ENCODE peak calls at places on chromosomes 4 and X, in six cellular contexts. C is lower lobe of right lung, X is body of pancreas, S is tibial artery, M is GM06990, Y is fibroblast of villous mesenchyme. B is an unnamed sample.

GRCh38 chr4:168453146-168453545 is 27.1 kb downstream of the DDX60L start:
- DNase-seq in C (no peak), X (no peak), S (no peak), M (no peak), Y (peak; percentile 28), B (no peak)

GRCh38 chr4:108049406-108049805 is 59.7 kb downstream of the HADH start:
- DNase-seq in C (no peak), X (no peak), S (no peak), M (no peak), Y (no peak), B (no peak)

GRCh38 chr4:129362685-129363274 is 266.8 kb downstream of the C4orf33 start:
- DNase-seq in C (no peak), X (peak; percentile 78), S (peak; percentile 46), M (no peak), Y (peak; percentile 74), B (peak; percentile 83)

GRCh38 chrX:136028383-136028984 is 43.2 kb downstream of the SLC9A6 start:
- DNase-seq in C (no peak), X (no peak), S (no peak), M (peak; percentile 1), Y (peak; percentile 72), B (peak; percentile 73)

GRCh38 chr4:140743194-140743931 is 12.8 kb downstream of the TBC1D9 start:
- DNase-seq in C (no peak), X (peak; percentile 31), S (no peak), M (peak; percentile 68), Y (peak; percentile 26), B (no peak)

GRCh38 chr4:151458148-151458547 is 49.2 kb downstream of the FHIP1A start:
- DNase-seq in C (no peak), X (peak; percentile 65), S (no peak), M (no peak), Y (no peak), B (no peak)

GRCh38 chr4:749771-750666 is 44.4 kb downstream of the PCGF3 start:
- DNase-seq in C (no peak), X (no peak), S (peak; percentile 55), M (no peak), Y (no peak), B (peak; percentile 96)

GRCh38 chr4:73917081-73917501 is 47.9 kb downstream of the CXCL1 start:
- DNase-seq in C (no peak), X (no peak), S (no peak), M (no peak), Y (peak; percentile 99), B (peak; percentile 99)

GRCh38 chrX:24550166-24550565 is 85.1 kb downstream of the PDK3 start:
- DNase-seq in C (no peak), X (no peak), S (no peak), M (no peak), Y (no peak), B (no peak)

GRCh38 chr4:37138019-37138653 is 106.4 kb upstream of the NWD2 start:
- DNase-seq in C (no peak), X (no peak), S (no peak), M (no peak), Y (no peak), B (no peak)

GRCh38 chr4:111802191-111802590 is 343.1 kb upstream of the FAM241A start:
- DNase-seq in C (no peak), X (no peak), S (no peak), M (no peak), Y (peak; percentile 44), B (peak; percentile 5)

GRCh38 chr4:6989331-6989923 is 53.7 kb upstream of the TADA2B start:
- DNase-seq in C (no peak), X (no peak), S (no peak), M (no peak), Y (no peak), B (no peak)

GRCh38 chrX:44344194-44344593 is 722 bp upstream of the EFHC2 start:
- DNase-seq in C (peak; percentile 52), X (peak; percentile 13), S (peak; percentile 18), M (peak; percentile 1), Y (no peak), B (no peak)

GRCh38 chr4:143653031-143653430 is 47.4 kb downstream of the FREM3 start:
- DNase-seq in C (no peak), X (no peak), S (no peak), M (no peak), Y (no peak), B (peak; percentile 59)

GRCh38 chr4:91837608-91838029 is 466.1 kb upstream of the GRID2 start:
- DNase-seq in C (no peak), X (no peak), S (no peak), M (no peak), Y (peak; percentile 34), B (no peak)

GRCh38 chr4:169557061-169557636 is 55.2 kb downstream of the NEK1 start:
- DNase-seq in C (no peak), X (no peak), S (no peak), M (no peak), Y (peak; percentile 7), B (peak; percentile 7)

GRCh38 chrX:40172980-40173661 is 75.4 kb upstream of the BCOR start:
- DNase-seq in C (no peak), X (no peak), S (no peak), M (no peak), Y (no peak), B (no peak)

GRCh38 chrX:1392376-1393130 is 640 bp upstream of the SLC25A6 start:
- DNase-seq in C (no peak), X (peak; percentile 79), S (peak; percentile 73), M (no peak), Y (peak; percentile 68), B (peak; percentile 76)

GRCh38 chrX:107507093-107507743 is 57.8 kb downstream of the FRMPD3 start:
- DNase-seq in C (no peak), X (no peak), S (no peak), M (no peak), Y (no peak), B (no peak)

GRCh38 chr4:19438228-19438627 is 813.5 kb upstream of the SLIT2 start:
- DNase-seq in C (no peak), X (no peak), S (no peak), M (no peak), Y (peak; percentile 50), B (peak; percentile 1)

GRCh38 chr4:119087121-119087520 is 48.5 kb upstream of the MYOZ2 start:
- DNase-seq in C (no peak), X (no peak), S (no peak), M (no peak), Y (peak; percentile 20), B (peak; percentile 37)

GRCh38 chr4:54746228-54746627 is 88.5 kb downstream of the KIT start:
- DNase-seq in C (no peak), X (no peak), S (no peak), M (no peak), Y (peak; percentile 2), B (no peak)

GRCh38 chrX:132294192-132294591 is 74.9 kb upstream of the RAP2C start:
- DNase-seq in C (no peak), X (no peak), S (no peak), M (no peak), Y (no peak), B (no peak)

GRCh38 chr4:166991162-166991561 is 243.1 kb downstream of the SPOCK3 start:
- DNase-seq in C (no peak), X (no peak), S (no peak), M (no peak), Y (no peak), B (no peak)

GRCh38 chr4:157961591-157961990 is 211.2 kb downstream of the GASK1B start:
- DNase-seq in C (no peak), X (no peak), S (no peak), M (no peak), Y (no peak), B (peak; percentile 9)

GRCh38 chrX:108199691-108200090 is 108.1 kb downstream of the ATG4A start:
- DNase-seq in C (no peak), X (peak; percentile 3), S (no peak), M (no peak), Y (peak; percentile 59), B (peak; percentile 50)

GRCh38 chr4:157080605-157081004 is 4.7 kb downstream of the GLRB start:
- DNase-seq in C (no peak), X (no peak), S (no peak), M (no peak), Y (peak; percentile 42), B (no peak)

GRCh38 chr4:25560605-25561004 is 95.0 kb upstream of the SLC34A2 start:
- DNase-seq in C (peak; percentile 60), X (no peak), S (no peak), M (no peak), Y (no peak), B (no peak)
- H3K4me3 ChIP-seq in C (no peak overlapping the region), X (no peak overlapping the region), S (no peak overlapping the region), M (no peak overlapping the region), Y (no peak overlapping the region), B (no peak overlapping the region)

DNA sequence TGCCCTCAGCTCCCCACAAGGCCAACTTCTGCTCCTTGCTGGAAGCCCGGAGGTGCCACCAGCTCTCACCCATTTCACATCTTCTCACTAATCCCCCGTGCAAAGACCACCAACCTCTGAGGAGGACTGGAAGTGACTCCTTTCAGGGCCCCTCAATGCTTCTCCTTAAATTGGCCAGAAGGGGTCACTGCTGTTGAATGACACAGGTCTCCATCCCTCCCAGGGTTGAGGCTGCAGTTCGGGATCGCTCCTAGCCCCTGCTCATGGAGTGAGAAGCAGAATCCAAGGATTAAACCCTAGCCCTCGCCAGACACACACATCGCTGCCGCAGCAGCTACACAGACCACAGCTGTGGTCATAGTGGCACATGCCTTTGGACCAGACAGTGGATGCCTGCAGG is 279.5 kb upstream of the TAPT1 start:
- DNase-seq in C (no peak), X (no peak), S (no peak), M (no peak), Y (peak; percentile 6), B (peak; percentile 46)
- TF ChIP-seq CTCF in C (no peak), X (no peak), S (no peak), M (peak; percentile 21), Y (peak; percentile 40), B (peak; percentile 44)

DNA sequence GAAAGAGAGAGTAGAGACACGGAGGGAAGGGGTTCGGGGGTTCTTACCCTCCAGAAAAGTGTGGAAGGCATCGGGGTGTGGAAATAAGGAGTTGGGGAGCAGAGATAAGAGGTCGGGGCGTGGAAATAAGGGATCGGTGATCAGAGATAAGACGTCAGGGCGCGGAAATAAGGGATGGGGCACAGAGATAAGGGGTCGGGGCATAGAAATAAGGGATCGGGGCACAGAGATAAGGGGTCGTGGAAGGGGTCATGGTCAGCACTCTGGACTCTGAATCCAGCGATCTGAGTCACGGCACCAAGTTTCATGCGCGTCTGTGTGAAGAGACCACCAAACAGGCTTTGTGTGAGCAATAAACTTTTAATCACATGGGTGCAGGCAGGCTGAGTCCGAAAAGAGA is 119.1 kb downstream of the PCDH10 start:
- DNase-seq in C (no peak), X (no peak), S (no peak), M (no peak), Y (no peak), B (no peak)
- H3K4me3 ChIP-seq in C (no peak overlapping the region), X (no peak overlapping the region), S (no peak overlapping the region), M (no peak overlapping the region), Y (no peak overlapping the region), B (no peak overlapping the region)

GRCh38 chr4:177375971-177376370 is 66.3 kb downstream of the AGA start:
- DNase-seq in C (no peak), X (no peak), S (no peak), M (no peak), Y (no peak), B (no peak)
- TF ChIP-seq CTCF in C (no peak), X (no peak), S (no peak), M (no peak), Y (no peak), B (no peak)

B was measured in cardiac fibroblast.